ENCODE peak calls at places on chromosome 3, in five cellular contexts. A is kidney glomerular epithelial cell, U is mucosa of descending colon, K is B cell, E is activated B cell treated with CpG ODN at 0.5 μM for 24 hours. G is an unnamed sample.

GRCh38 chr3:15847239-15847638 is 49.5 kb upstream of the ANKRD28 start:
- DNase-seq in A (no peak), U (no peak), K (no peak), E (no peak), G (no peak)

GRCh38 chr3:163547045-163547692 is 1531.1 kb downstream of the SI start:
- DNase-seq in A (no peak), U (no peak), K (no peak), E (no peak), G (no peak)

GRCh38 chr3:188707396-188708288 is 464.1 kb upstream of the TPRG1 start:
- DNase-seq in A (no peak), U (no peak), K (no peak), E (no peak), G (no peak)

GRCh38 chr3:108031893-108032292 is 58.9 kb downstream of the CD47 start:
- DNase-seq in A (no peak), U (no peak), K (no peak), E (no peak), G (no peak)

GRCh38 chr3:48507256-48508061 is 3.5 kb upstream of the SHISA5 start:
- DNase-seq in A (peak), U (peak), K (peak), E (peak), G (peak)

GRCh38 chr3:160676547-160677303 is at the start of gene ARL14:
- DNase-seq in A (peak), U (peak), K (no peak), E (no peak), G (no peak)

GRCh38 chr3:117995795-117996194 is 1038.9 kb downstream of the IGSF11 start:
- DNase-seq in A (no peak), U (no peak), K (no peak), E (no peak), G (no peak)

GRCh38 chr3:155744626-155745324 is at the start of gene PLCH1:
- DNase-seq in A (peak), U (peak), K (peak), E (peak), G (peak)

GRCh38 chr3:174355505-174355904 is 503.6 kb upstream of the NAALADL2 start:
- DNase-seq in A (peak), U (peak), K (no peak), E (no peak), G (peak)

GRCh38 chr3:137582484-137582883 is 181.6 kb upstream of the SOX14 start:
- DNase-seq in A (no peak), U (no peak), K (no peak), E (no peak), G (no peak)

GRCh38 chr3:184354121-184354728 is 7.2 kb downstream of the CLCN2 start:
- DNase-seq in A (peak), U (peak), K (peak), E (peak), G (peak)

GRCh38 chr3:33848624-33849347 is 50.4 kb downstream of the PDCD6IP start:
- DNase-seq in A (no peak), U (no peak), K (no peak), E (no peak), G (no peak)

G was measured in OCI-LY7.